ENCODE peak calls at places on chromosome 12, in seven cellular contexts. One of them, this sample, is unnamed.
A peak's percentile ranks its signal among the peaks of the same experiment; 100 is the strongest.

GRCh38 chr12:52195065-52195730 is 3.4 kb upstream of the KRT80 start:
- DNase-seq in GM12878: no peak
- DNase-seq in right lobe of liver: no peak
- DNase-seq in transverse colon: no peak
- DNase-seq in endothelial cell of umbilical vein: no peak
- DNase-seq in heart left ventricle: no peak
- DNase-seq in gastrocnemius medialis: no peak
- DNase-seq in this sample: no peak

GRCh38 chr12:52079576-52080402 is at the start of gene SMIM41:
- DNase-seq in GM12878: no peak
- DNase-seq in right lobe of liver: no peak
- DNase-seq in transverse colon: no peak
- DNase-seq in endothelial cell of umbilical vein: no peak
- DNase-seq in heart left ventricle: no peak
- DNase-seq in gastrocnemius medialis: no peak
- DNase-seq in this sample: peak; percentile 83

GRCh38 chr12:65324056-65324455 is 45.6 kb downstream of the MSRB3 start:
- DNase-seq in GM12878: no peak
- DNase-seq in right lobe of liver: no peak
- DNase-seq in transverse colon: no peak
- DNase-seq in endothelial cell of umbilical vein: no peak
- DNase-seq in heart left ventricle: no peak
- DNase-seq in gastrocnemius medialis: no peak
- DNase-seq in this sample: no peak

GRCh38 chr12:70448371-70448770 is 82.3 kb downstream of the KCNMB4 start:
- DNase-seq in GM12878: no peak
- DNase-seq in right lobe of liver: no peak
- DNase-seq in transverse colon: no peak
- DNase-seq in endothelial cell of umbilical vein: no peak
- DNase-seq in heart left ventricle: no peak
- DNase-seq in gastrocnemius medialis: no peak
- DNase-seq in this sample: no peak

GRCh38 chr12:128729628-128730121 is 94.1 kb downstream of the SLC15A4 start:
- DNase-seq in GM12878: no peak
- DNase-seq in right lobe of liver: no peak
- DNase-seq in transverse colon: no peak
- DNase-seq in endothelial cell of umbilical vein: no peak
- DNase-seq in heart left ventricle: no peak
- DNase-seq in gastrocnemius medialis: no peak
- DNase-seq in this sample: peak; percentile 40

GRCh38 chr12:39071611-39072010 is 166.2 kb upstream of the CPNE8 start:
- DNase-seq in GM12878: no peak
- DNase-seq in right lobe of liver: no peak
- DNase-seq in transverse colon: no peak
- DNase-seq in endothelial cell of umbilical vein: no peak
- DNase-seq in heart left ventricle: no peak
- DNase-seq in gastrocnemius medialis: no peak
- DNase-seq in this sample: no peak

GRCh38 chr12:9096563-9097176 is 19.0 kb downstream of the A2M start:
- DNase-seq in GM12878: no peak
- DNase-seq in right lobe of liver: no peak
- DNase-seq in transverse colon: no peak
- DNase-seq in endothelial cell of umbilical vein: no peak
- DNase-seq in heart left ventricle: no peak
- DNase-seq in gastrocnemius medialis: no peak
- DNase-seq in this sample: no peak

GRCh38 chr12:990308-990648 is 745 bp upstream of the ERC1 start:
- DNase-seq in GM12878: no peak
- DNase-seq in right lobe of liver: peak; percentile 79
- DNase-seq in transverse colon: peak; percentile 72
- DNase-seq in endothelial cell of umbilical vein: no peak
- DNase-seq in heart left ventricle: peak; percentile 75
- DNase-seq in gastrocnemius medialis: peak; percentile 23
- DNase-seq in this sample: peak; percentile 91

GRCh38 chr12:132429932-132430643 is 59.9 kb upstream of the FBRSL1 start:
- DNase-seq in GM12878: no peak
- DNase-seq in right lobe of liver: no peak
- DNase-seq in transverse colon: peak; percentile 86
- DNase-seq in endothelial cell of umbilical vein: no peak
- DNase-seq in heart left ventricle: no peak
- DNase-seq in gastrocnemius medialis: no peak
- DNase-seq in this sample: no peak

GRCh38 chr12:10563002-10563401 is 50.4 kb downstream of the MAGOHB start:
- DNase-seq in GM12878: no peak
- DNase-seq in right lobe of liver: no peak
- DNase-seq in transverse colon: no peak
- DNase-seq in endothelial cell of umbilical vein: no peak
- DNase-seq in heart left ventricle: no peak
- DNase-seq in gastrocnemius medialis: no peak
- DNase-seq in this sample: no peak

GRCh38 chr12:111330800-111331752 is 37.8 kb downstream of the PHETA1 start:
- DNase-seq in GM12878: no peak
- DNase-seq in right lobe of liver: no peak
- DNase-seq in transverse colon: no peak
- DNase-seq in endothelial cell of umbilical vein: peak; percentile 59
- DNase-seq in heart left ventricle: no peak
- DNase-seq in gastrocnemius medialis: no peak
- DNase-seq in this sample: no peak

GRCh38 chr12:124626841-124627502 is 59.6 kb upstream of the NCOR2 start:
- DNase-seq in GM12878: no peak
- DNase-seq in right lobe of liver: no peak
- DNase-seq in transverse colon: no peak
- DNase-seq in endothelial cell of umbilical vein: peak; percentile 79
- DNase-seq in heart left ventricle: peak; percentile 84
- DNase-seq in gastrocnemius medialis: peak; percentile 54
- DNase-seq in this sample: no peak

GRCh38 chr12:125382896-125383295 is 317.7 kb downstream of the AACS start:
- DNase-seq in GM12878: no peak
- DNase-seq in right lobe of liver: no peak
- DNase-seq in transverse colon: no peak
- DNase-seq in endothelial cell of umbilical vein: no peak
- DNase-seq in heart left ventricle: no peak
- DNase-seq in gastrocnemius medialis: no peak
- DNase-seq in this sample: no peak

GRCh38 chr12:4899361-4899760 is 10.3 kb upstream of the KCNA1 start:
- DNase-seq in GM12878: no peak
- DNase-seq in right lobe of liver: no peak
- DNase-seq in transverse colon: no peak
- DNase-seq in endothelial cell of umbilical vein: no peak
- DNase-seq in heart left ventricle: no peak
- DNase-seq in gastrocnemius medialis: no peak
- DNase-seq in this sample: no peak

GRCh38 chr12:101700299-101700820 is 2.9 kb downstream of the CHPT1 start:
- DNase-seq in GM12878: no peak
- DNase-seq in right lobe of liver: no peak
- DNase-seq in transverse colon: no peak
- DNase-seq in endothelial cell of umbilical vein: no peak
- DNase-seq in heart left ventricle: no peak
- DNase-seq in gastrocnemius medialis: no peak
- DNase-seq in this sample: no peak

GRCh38 chr12:50985322-50985721 is 33.0 kb downstream of the HIGD1C start:
- DNase-seq in GM12878: no peak
- DNase-seq in right lobe of liver: no peak
- DNase-seq in transverse colon: no peak
- DNase-seq in endothelial cell of umbilical vein: peak; percentile 94
- DNase-seq in heart left ventricle: no peak
- DNase-seq in gastrocnemius medialis: peak; percentile 69
- DNase-seq in this sample: peak; percentile 78

GRCh38 chr12:123242083-123242904 is 9.1 kb downstream of the MTRFR start:
- DNase-seq in GM12878: no peak
- DNase-seq in right lobe of liver: no peak
- DNase-seq in transverse colon: no peak
- DNase-seq in endothelial cell of umbilical vein: peak; percentile 51
- DNase-seq in heart left ventricle: no peak
- DNase-seq in gastrocnemius medialis: no peak
- DNase-seq in this sample: no peak

GRCh38 chr12:132396657-132397056 is 67.3 kb upstream of the GALNT9 start:
- DNase-seq in GM12878: no peak
- DNase-seq in right lobe of liver: no peak
- DNase-seq in transverse colon: no peak
- DNase-seq in endothelial cell of umbilical vein: no peak
- DNase-seq in heart left ventricle: no peak
- DNase-seq in gastrocnemius medialis: no peak
- DNase-seq in this sample: no peak

GRCh38 chr12:104309446-104309993 is 6.0 kb downstream of the EID3 start:
- DNase-seq in GM12878: no peak
- DNase-seq in right lobe of liver: no peak
- DNase-seq in transverse colon: no peak
- DNase-seq in endothelial cell of umbilical vein: no peak
- DNase-seq in heart left ventricle: no peak
- DNase-seq in gastrocnemius medialis: no peak
- DNase-seq in this sample: no peak

GRCh38 chr12:50088577-50089335 is 3.6 kb downstream of the SMARCD1 start:
- DNase-seq in GM12878: peak; percentile 37
- DNase-seq in right lobe of liver: no peak
- DNase-seq in transverse colon: peak; percentile 70
- DNase-seq in endothelial cell of umbilical vein: peak; percentile 59
- DNase-seq in heart left ventricle: no peak
- DNase-seq in gastrocnemius medialis: no peak
- DNase-seq in this sample: no peak

GRCh38 chr12:27779837-27780611 is at the start of the genes KLHL42 and MANSC4:
- DNase-seq in GM12878: no peak
- DNase-seq in right lobe of liver: peak; percentile 78
- DNase-seq in transverse colon: peak; percentile 69
- DNase-seq in endothelial cell of umbilical vein: peak; percentile 63
- DNase-seq in heart left ventricle: peak; percentile 79
- DNase-seq in gastrocnemius medialis: peak; percentile 27
- DNase-seq in this sample: peak; percentile 33
- TF ChIP-seq POLR2A in GM12878: peak; percentile 84
- TF ChIP-seq POLR2A in right lobe of liver: peak; percentile 80
- TF ChIP-seq POLR2A in transverse colon: peak; percentile 33
- TF ChIP-seq POLR2A in endothelial cell of umbilical vein: peak; percentile 70
- TF ChIP-seq POLR2A in heart left ventricle: no peak
- TF ChIP-seq POLR2A in gastrocnemius medialis: peak; percentile 28
- TF ChIP-seq POLR2A in this sample: no peak

DNA sequence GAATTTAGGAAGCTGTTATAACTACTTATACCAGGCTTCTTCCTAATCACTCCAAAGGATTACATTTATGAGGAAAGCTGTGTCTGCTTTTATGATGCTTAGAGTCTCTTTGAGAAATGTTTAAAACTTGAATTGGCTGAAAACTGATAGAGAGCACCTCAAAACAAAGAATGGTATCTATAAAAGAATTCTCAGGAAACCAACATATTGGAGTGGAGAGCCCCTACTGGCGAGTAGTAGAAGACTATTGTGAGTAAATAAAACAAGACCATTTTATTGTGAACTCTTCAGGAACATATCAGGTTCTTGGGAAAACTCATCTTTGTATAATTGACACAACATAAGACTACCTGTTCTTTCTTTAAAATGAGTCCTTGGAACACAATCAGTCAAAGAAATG is 578.6 kb downstream of the RERGL start:
- DNase-seq in GM12878: no peak
- DNase-seq in right lobe of liver: no peak
- DNase-seq in transverse colon: no peak
- DNase-seq in endothelial cell of umbilical vein: no peak
- DNase-seq in heart left ventricle: no peak
- DNase-seq in gastrocnemius medialis: no peak
- DNase-seq in this sample: no peak
- TF ChIP-seq CTCF in GM12878: no peak
- TF ChIP-seq CTCF in right lobe of liver: no peak
- TF ChIP-seq CTCF in transverse colon: no peak
- TF ChIP-seq CTCF in endothelial cell of umbilical vein: no peak
- TF ChIP-seq CTCF in heart left ventricle: no peak
- TF ChIP-seq CTCF in gastrocnemius medialis: no peak
- TF ChIP-seq CTCF in this sample: no peak

GRCh38 chr12:46153267-46153872 is 115.5 kb downstream of the SLC38A1 start:
- DNase-seq in GM12878: no peak
- DNase-seq in right lobe of liver: no peak
- DNase-seq in transverse colon: no peak
- DNase-seq in endothelial cell of umbilical vein: peak; percentile 37
- DNase-seq in heart left ventricle: no peak
- DNase-seq in gastrocnemius medialis: no peak
- DNase-seq in this sample: no peak
- H3K4me3 ChIP-seq in GM12878: no peak overlapping the region
- H3K4me3 ChIP-seq in right lobe of liver: no peak overlapping the region
- H3K4me3 ChIP-seq in transverse colon: no peak overlapping the region
- H3K4me3 ChIP-seq in endothelial cell of umbilical vein: no peak overlapping the region
- H3K4me3 ChIP-seq in heart left ventricle: no peak overlapping the region
- H3K4me3 ChIP-seq in gastrocnemius medialis: no peak overlapping the region
- H3K4me3 ChIP-seq in this sample: no peak overlapping the region

DNA sequence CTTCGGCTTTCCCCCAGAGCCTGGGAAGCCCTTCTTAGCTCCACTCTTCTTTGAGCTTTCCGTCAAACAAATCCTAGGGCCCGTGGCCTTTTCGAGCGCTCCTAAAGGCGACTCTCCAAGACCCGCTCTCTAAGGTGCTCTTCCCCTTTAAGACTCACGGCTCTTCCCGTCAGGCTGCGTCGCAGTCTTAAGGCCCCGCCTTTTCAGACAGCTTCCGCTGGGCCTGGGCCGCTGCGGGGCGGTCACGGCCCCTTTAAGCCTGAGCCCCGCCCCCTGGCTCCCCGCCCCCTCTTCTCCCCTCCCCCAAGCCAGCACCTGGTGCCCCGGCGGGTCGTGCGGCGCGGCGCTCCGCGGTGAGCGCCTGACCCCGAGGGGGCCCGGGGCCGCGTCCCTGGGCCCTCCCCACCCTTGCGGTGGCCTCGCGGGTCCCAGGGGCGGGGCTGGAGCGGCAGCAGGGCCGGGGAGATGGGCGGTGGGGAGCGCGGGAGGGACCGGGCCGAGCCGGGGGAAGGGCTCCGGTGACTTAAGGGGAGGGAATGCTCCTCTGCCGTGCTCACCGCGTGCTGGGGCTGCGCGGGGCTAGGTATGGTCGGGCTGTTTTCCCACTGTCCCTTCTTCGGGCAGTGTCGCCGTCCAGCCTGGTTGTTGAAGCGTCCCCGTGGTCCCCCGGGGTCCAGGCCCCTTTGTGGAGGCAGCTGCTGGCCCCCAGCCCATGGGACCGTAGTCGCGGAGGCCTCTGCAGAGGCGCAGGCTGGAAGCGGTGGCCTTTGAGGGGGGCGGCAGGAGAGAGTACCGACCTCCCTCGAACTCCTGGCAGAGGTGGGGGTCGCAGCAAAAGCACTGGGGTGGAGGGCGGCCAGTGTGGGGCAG is at the start of gene PEX5:
- DNase-seq in GM12878: peak; percentile 52
- DNase-seq in right lobe of liver: peak; percentile 92
- DNase-seq in transverse colon: peak; percentile 93
- DNase-seq in endothelial cell of umbilical vein: peak; percentile 86
- DNase-seq in heart left ventricle: peak; percentile 89
- DNase-seq in gastrocnemius medialis: peak; percentile 82
- DNase-seq in this sample: peak; percentile 85
- TF ChIP-seq POLR2A in GM12878: no peak
- TF ChIP-seq POLR2A in right lobe of liver: no peak
- TF ChIP-seq POLR2A in transverse colon: no peak
- TF ChIP-seq POLR2A in endothelial cell of umbilical vein: no peak
- TF ChIP-seq POLR2A in heart left ventricle: no peak
- TF ChIP-seq POLR2A in gastrocnemius medialis: peak; percentile 52
- TF ChIP-seq POLR2A in this sample: no peak